ENCODE peak calls at places on chromosomes 2 and 18, in seven cellular contexts. Y is heart left ventricle, D is spleen, M is adrenal gland, A is left ventricle myocardium inferior, V is OCI-LY7, S is ovary. P is an unnamed sample.
A peak's percentile ranks its signal among the peaks of the same experiment; 100 is the strongest.

GRCh38 chr2:137957033-137957432 is 7.2 kb upstream of the HNMT start:
- DNase-seq in M (no peak), A (no peak), D (no peak), V (no peak), S (no peak), Y (no peak), P (no peak)

GRCh38 chr2:220053919-220054318 is 426.5 kb downstream of the SLC4A3 start:
- DNase-seq in M (no peak), D (no peak), V (peak; percentile 3), S (no peak), A (no peak), Y (no peak), P (no peak)

GRCh38 chr2:10590742-10591141 is 99.0 kb downstream of the NOL10 start:
- DNase-seq in A (no peak), Y (no peak), V (no peak), S (no peak), M (no peak), D (no peak), P (no peak)

GRCh38 chr2:138794734-138795133 is 14.5 kb upstream of the NXPH2 start:
- DNase-seq in Y (no peak), M (no peak), D (no peak), A (no peak), V (no peak), S (no peak), P (no peak)

GRCh38 chr18:76350134-76351025 is 144.7 kb downstream of the ZNF516 start:
- DNase-seq in M (no peak), S (peak; percentile 47), D (no peak), A (no peak), V (no peak), Y (no peak), P (no peak)

GRCh38 chr2:219658447-219658846 is 31.0 kb downstream of the SLC4A3 start:
- DNase-seq in Y (no peak), V (no peak), D (no peak), S (no peak), A (no peak), M (no peak), P (no peak)

GRCh38 chr18:22048932-22049615 is 120.3 kb upstream of the GATA6 start:
- DNase-seq in A (no peak), M (no peak), D (no peak), Y (no peak), V (no peak), S (no peak), P (no peak)

GRCh38 chr2:234401376-234401775 is 95.5 kb downstream of the ARL4C start:
- DNase-seq in A (no peak), V (no peak), D (no peak), Y (no peak), S (no peak), M (no peak), P (no peak)

GRCh38 chr2:190979906-190980629 is 33.9 kb downstream of the STAT1 start:
- DNase-seq in M (peak; percentile 36), D (peak; percentile 84), A (peak; percentile 78), S (peak; percentile 79), Y (peak; percentile 90), V (no peak), P (no peak)

GRCh38 chr18:38421016-38421415 is 855.4 kb upstream of the CELF4 start:
- DNase-seq in M (no peak), V (no peak), S (no peak), Y (no peak), D (no peak), A (no peak), P (no peak)

GRCh38 chr2:109619131-109619615 is 5.0 kb downstream of the SOWAHC start:
- DNase-seq in Y (no peak), M (no peak), V (no peak), A (no peak), D (no peak), S (no peak), P (no peak)

GRCh38 chr18:28999711-29000110 is 822.8 kb upstream of the CDH2 start:
- DNase-seq in A (no peak), V (no peak), M (no peak), S (no peak), Y (no peak), D (no peak), P (no peak)

GRCh38 chr18:7565677-7566076 is 1.4 kb upstream of the PTPRM start:
- DNase-seq in V (no peak), Y (no peak), D (no peak), S (no peak), A (no peak), M (no peak), P (no peak)

GRCh38 chr2:73979686-73980085 is 5.0 kb upstream of the TET3 start:
- DNase-seq in S (no peak), D (no peak), A (no peak), Y (no peak), M (peak; percentile 72), V (no peak), P (no peak)

GRCh38 chr2:182952741-182953450 is 85.4 kb downstream of the NCKAP1 start:
- DNase-seq in A (no peak), S (no peak), M (no peak), V (no peak), D (no peak), Y (no peak), P (no peak)

GRCh38 chr2:217331577-217332139 is 471.8 kb upstream of the TNP1 start:
- DNase-seq in A (no peak), Y (peak; percentile 25), D (no peak), V (no peak), M (no peak), S (no peak), P (no peak)

GRCh38 chr2:124566518-124566970 is 541.5 kb downstream of the CNTNAP5 start:
- DNase-seq in A (no peak), Y (no peak), V (no peak), S (no peak), M (no peak), D (no peak), P (no peak)

GRCh38 chr2:14182227-14182946 is 450.1 kb upstream of the LRATD1 start:
- DNase-seq in M (no peak), V (no peak), A (no peak), D (no peak), S (no peak), Y (no peak), P (peak; percentile 57)

GRCh38 chr2:131052741-131053263 is 40.5 kb downstream of the FAM168B start:
- DNase-seq in S (no peak), D (no peak), Y (no peak), A (no peak), M (no peak), V (no peak), P (no peak)
- H3K27ac ChIP-seq in S (no peak overlapping the region), D (no peak overlapping the region), Y (no peak overlapping the region), A (no peak overlapping the region), M (no peak overlapping the region), V (no peak overlapping the region), P (no peak overlapping the region)

DNA sequence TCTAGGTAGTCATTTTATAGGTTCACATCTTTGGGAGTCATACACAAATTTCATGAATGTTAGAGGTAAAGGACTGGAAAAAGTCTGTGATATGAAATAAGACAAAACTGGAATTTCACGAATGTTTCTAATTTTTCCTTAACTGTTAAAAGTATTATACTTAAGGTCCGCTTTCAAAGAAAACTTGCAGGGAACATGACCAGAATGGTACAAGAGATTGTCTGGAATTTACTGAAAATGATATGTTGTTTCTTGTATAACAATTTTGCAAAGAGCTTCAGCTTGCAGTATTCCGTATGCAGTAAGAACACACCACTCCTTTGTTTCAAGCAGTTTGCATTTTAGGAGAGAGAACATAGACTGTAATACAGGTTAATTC is 1.6 kb downstream of the DDX1 start:
- DNase-seq in V (no peak), S (no peak), D (no peak), A (no peak), M (no peak), Y (no peak), P (no peak)
- H3K4me3 ChIP-seq in V (peak overlapping the region; percentile 89), S (no peak overlapping the region), D (no peak overlapping the region), A (peak overlapping the region; percentile 98), M (no peak overlapping the region), Y (no peak overlapping the region), P (no peak overlapping the region)

DNA sequence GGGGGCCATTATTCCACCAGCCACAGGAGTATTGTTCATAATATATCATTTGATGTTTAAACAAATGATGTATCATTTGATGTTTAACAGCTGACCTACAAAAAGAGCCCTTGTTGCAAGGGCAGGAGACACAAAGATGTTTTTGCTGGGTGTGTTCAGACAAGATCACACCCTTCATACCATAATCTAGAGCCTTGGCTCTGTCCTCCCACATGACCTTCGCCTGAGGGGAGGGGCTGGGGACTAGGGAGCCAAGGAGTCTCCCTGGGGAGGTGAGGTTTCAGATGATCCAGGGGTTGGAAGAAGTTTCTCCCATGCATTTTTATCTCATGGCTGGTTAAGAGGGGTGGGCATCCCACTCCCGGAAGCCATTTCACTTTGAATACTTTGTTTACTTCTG is 33.5 kb downstream of the CDC42EP3 start:
- DNase-seq in A (no peak), S (no peak), Y (no peak), V (no peak), M (no peak), D (no peak), P (no peak)
- H3K4me1 ChIP-seq in A (peaks cover 40% of the 10 kb centered on the region), S (no peaks in the 10 kb centered on the region), Y (no peaks in the 10 kb centered on the region), V (peaks cover 4% of the 10 kb centered on the region), M (no peaks in the 10 kb centered on the region), D (peaks cover 38% of the 10 kb centered on the region), P (peaks cover 6% of the 10 kb centered on the region)

DNA sequence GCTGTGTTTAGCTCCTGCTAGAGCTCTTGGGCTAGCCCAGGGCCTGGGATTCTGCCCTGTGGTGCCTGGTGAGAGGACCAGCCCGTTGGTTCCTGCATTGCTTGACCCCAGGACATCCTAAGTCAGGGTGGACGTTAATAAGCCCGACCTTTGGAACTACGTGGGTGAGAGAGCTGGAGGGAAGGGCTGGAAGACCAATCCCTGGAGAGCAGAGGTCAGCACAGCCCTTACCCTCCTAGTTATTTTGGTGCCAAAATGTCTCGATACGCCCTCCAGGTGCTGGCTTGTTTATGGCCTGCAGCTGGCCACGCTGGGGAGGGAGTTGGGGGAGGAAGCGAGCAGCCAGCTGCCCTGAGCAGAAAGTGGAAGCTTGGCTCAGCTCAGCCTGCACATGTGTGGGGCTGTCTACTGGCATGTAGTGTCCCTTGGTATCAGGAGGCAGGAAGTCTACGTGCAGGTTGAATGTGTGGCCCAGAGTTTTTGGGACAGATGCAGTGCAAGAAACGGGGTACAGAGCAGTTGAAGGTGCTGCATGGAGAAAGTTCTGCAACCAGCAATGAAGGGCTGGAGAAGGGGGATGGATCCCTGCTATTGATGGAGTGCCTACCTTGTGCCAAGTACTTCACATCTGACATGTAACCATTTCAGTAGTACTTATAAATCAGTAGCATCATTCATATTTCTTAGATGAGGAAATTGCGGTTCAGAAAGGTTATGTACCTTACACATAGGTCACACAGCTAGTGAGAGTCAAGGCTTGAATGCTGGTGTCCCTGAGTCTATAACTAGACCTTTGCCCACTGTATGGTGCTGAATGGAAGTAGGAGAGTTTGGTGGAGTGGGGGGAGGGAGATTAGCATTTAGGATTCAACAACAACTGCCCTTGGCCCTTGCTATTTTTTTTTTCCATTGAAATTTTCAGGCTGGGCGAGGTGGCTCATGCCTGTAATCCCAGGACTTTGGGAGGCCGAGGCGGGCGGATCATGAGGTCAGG is 5.0 kb upstream of the DGKD start:
- DNase-seq in V (peak; percentile 91), S (peak; percentile 39), A (peak; percentile 54), Y (peak; percentile 72), D (peak; percentile 94), M (peak; percentile 35), P (peak; percentile 77)
- H3K27ac ChIP-seq in V (peak overlapping the region; percentile 29), S (no peak overlapping the region), A (no peak overlapping the region), Y (no peak overlapping the region), D (no peak overlapping the region), M (no peak overlapping the region), P (no peak overlapping the region)

GRCh38 chr2:42101641-42102605 is 54.1 kb downstream of the PKDCC start:
- DNase-seq in V (peak; percentile 40), M (peak; percentile 56), Y (peak; percentile 74), D (peak; percentile 96), S (peak; percentile 75), A (peak; percentile 64), P (peak; percentile 86)
- H3K4me3 ChIP-seq in V (peak overlapping the region; percentile 30), M (no peak overlapping the region), Y (peak overlapping the region; percentile 50), D (no peak overlapping the region), S (peak overlapping the region; percentile 44), A (peak overlapping the region; percentile 66), P (no peak overlapping the region)

P was measured in aorta.